ENCODE peak calls at places on chromosomes 11 and 22, in nine cellular contexts. Q, K, G, B, X, P, L, D and E are unnamed samples.

GRCh38 chr11:118033443-118033842 is 43.4 kb upstream of the TMPRSS4 start:
- DNase-seq in K (no peak), G (no peak), P (no peak), B (no peak), Q (no peak), L (no peak), X (no peak), D (no peak), E (no peak)

GRCh38 chr11:62805991-62806441 is 776 bp upstream of the NXF1 start:
- DNase-seq in B (no peak), K (no peak), X (peak), L (no peak), P (no peak), D (no peak), Q (no peak), G (no peak), E (no peak)

GRCh38 chr11:118086913-118087768 is at the start of gene SMIM35:
- DNase-seq in P (no peak), D (no peak), K (no peak), G (no peak), Q (no peak), B (no peak), X (no peak), L (no peak), E (no peak)

GRCh38 chr11:19076744-19077589 is 16.4 kb upstream of the MRGPRX2 start:
- DNase-seq in D (no peak), Q (peak), P (no peak), K (peak), G (peak), L (peak), X (peak), B (peak), E (peak)

GRCh38 chr11:43987384-43988039 is 45.1 kb downstream of the C11orf96 start:
- DNase-seq in D (peak), L (peak), X (peak), G (peak), Q (peak), B (peak), P (no peak), K (peak), E (peak)

GRCh38 chr11:60056349-60056969 is at the start of gene MS4A3:
- DNase-seq in P (no peak), B (no peak), D (no peak), K (no peak), G (no peak), Q (no peak), X (no peak), L (no peak), E (no peak)

GRCh38 chr11:30889116-30889765 is 303.1 kb upstream of the MPPED2 start:
- DNase-seq in L (peak), D (peak), G (no peak), X (peak), Q (no peak), B (no peak), K (no peak), P (no peak), E (peak)

GRCh38 chr11:16759857-16760256 is 21.4 kb downstream of the C11orf58 start:
- DNase-seq in K (no peak), D (no peak), P (no peak), X (peak), Q (no peak), L (no peak), B (no peak), G (no peak), E (no peak)

GRCh38 chr11:121024989-121025388 is 1.1 kb downstream of the TBCEL start:
- DNase-seq in L (no peak), G (peak), D (no peak), B (no peak), X (peak), Q (no peak), K (no peak), P (no peak), E (peak)

GRCh38 chr11:61347916-61348461 is 13.7 kb downstream of the CYB561A3 start:
- DNase-seq in D (no peak), B (no peak), P (no peak), L (peak), G (no peak), K (no peak), Q (peak), X (peak), E (no peak)

GRCh38 chr11:36478700-36479329 is 31.3 kb downstream of the TRAF6 start:
- DNase-seq in L (peak), B (no peak), G (no peak), X (peak), P (peak), D (no peak), K (no peak), Q (peak), E (peak)

GRCh38 chr11:65013692-65014145 is 241 bp upstream of the ARL2 start:
- DNase-seq in K (peak), B (peak), D (no peak), G (peak), Q (peak), P (peak), X (peak), L (peak), E (peak)
- TF ChIP-seq CTCF in K (peak), B (no peak), D (peak), G (peak), Q (peak), P (no peak), X (no peak), L (no peak), E (no peak)

DNA sequence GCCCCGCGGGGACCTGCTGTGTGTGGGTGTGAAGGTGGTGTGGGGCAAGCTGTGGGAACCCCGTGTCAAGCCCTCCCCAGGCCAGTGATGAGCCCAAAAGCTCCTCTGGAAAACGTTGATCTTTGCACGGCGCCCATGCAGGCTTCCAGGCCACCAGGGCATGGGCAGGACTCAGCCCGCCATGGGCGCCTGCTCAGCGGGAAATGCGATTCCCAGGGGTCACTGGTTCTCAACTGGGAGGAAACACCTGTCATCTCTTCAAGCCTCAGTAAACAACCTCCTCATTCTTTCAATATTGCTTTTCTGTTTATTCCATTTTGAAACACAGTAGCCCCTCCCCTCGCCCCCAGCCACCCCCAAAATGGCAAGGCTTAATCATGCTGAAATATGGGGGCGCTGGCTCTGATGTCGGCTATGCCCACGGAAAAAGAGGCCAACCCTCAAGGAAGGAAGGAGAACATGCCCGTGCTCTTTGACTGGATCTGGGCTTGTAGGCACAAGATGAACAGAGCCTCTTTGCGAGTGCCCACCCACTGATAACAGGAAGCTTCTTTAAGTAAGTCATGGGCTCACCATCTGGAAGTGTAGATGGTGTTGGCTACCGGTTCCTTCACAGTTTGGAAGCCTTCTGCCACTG is 543 bp upstream of the POU2AF1 start:
- DNase-seq in D (no peak), L (no peak), X (no peak), Q (no peak), B (no peak), G (no peak), K (no peak), P (no peak), E (no peak)
- H3K4me3 ChIP-seq in D (no peak), L (no peak), X (no peak), Q (no peak), B (no peak), G (no peak), K (peak), P (no peak), E (no peak)

GRCh38 chr22:50089231-50090140 is at the start of gene MOV10L1:
- DNase-seq in Q (no peak), L (no peak), X (peak), D (no peak), B (no peak), P (no peak), K (no peak), G (no peak), E (peak)
- TF ChIP-seq CTCF in Q (no peak), L (no peak), X (no peak), D (no peak), B (no peak), P (no peak), K (no peak), G (no peak), E (no peak)

GRCh38 chr22:20549232-20549841 is 41.9 kb downstream of the MED15 start:
- DNase-seq in P (no peak), B (peak), K (no peak), G (no peak), Q (peak), D (no peak), L (no peak), X (peak), E (no peak)

GRCh38 chr22:20550057-20550817 is 42.8 kb downstream of the MED15 start:
- DNase-seq in B (no peak), L (no peak), G (no peak), K (no peak), D (no peak), X (peak), P (no peak), Q (no peak), E (no peak)

GRCh38 chr22:20551805-20552449 is 44.5 kb downstream of the MED15 start:
- DNase-seq in L (no peak), G (no peak), K (no peak), Q (peak), X (peak), P (no peak), D (no peak), B (no peak), E (peak)

GRCh38 chr22:20552450-20552894 is 45.1 kb downstream of the MED15 start:
- DNase-seq in G (no peak), L (peak), D (no peak), P (no peak), X (peak), B (no peak), K (peak), Q (peak), E (peak)

DNA sequence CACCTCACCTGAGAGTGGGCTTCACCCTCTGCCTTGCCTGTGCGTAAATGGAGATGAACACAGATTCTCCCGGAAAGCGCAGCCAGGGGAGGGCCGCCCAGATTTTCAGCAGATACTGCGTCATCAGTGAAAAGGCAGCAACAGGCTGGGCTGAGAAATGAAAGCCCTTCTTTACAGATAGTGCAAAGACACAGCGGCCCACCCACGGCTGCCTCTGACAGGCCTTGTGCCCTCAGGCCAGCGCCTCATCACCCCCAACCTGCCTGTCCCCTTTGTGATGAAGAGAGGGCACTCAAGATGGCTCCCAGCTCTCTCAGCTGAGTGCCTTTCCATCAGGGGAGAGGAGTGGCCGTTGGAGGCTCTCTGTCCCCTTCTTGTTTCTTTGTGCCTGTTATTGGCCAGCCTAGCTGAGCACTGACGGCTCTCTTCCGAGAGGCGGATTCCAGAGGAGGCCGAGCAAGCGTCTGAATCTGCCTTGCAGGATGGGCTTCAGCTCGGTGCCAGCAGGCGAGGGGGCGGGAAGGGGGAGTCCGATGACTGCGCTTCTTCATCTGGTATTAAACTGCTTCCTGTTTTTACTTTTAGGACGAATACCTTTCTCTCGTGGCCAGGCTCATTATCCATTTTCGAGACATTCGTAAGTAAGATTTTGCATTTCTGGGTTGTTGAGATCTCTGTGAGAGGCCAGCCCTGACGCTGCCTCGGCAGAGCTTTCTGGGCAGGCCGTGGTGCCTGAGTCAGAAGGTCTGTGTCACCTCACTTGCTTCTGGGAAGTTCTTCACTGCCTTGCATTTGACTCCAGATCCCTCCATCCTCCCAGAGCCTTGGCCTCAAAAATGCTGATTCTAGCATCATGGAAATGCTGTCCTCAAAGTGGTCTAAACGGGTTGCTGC is 43.7 kb downstream of the MED15 start:
- DNase-seq in L (peak), K (no peak), D (no peak), B (no peak), P (no peak), G (no peak), X (peak), Q (peak), E (peak)
- H3K4me3 ChIP-seq in L (no peak), K (peak), D (no peak), B (no peak), P (no peak), G (no peak), X (peak), Q (peak), E (no peak)

GRCh38 chr22:37051629-37052385 is at the start of gene KCTD17:
- DNase-seq in K (peak), P (no peak), X (peak), B (peak), D (no peak), L (peak), G (peak), Q (peak), E (peak)
- TF ChIP-seq CTCF in K (no peak), P (no peak), X (no peak), B (no peak), D (no peak), L (no peak), G (no peak), Q (no peak), E (no peak)